ENCODE peak calls at places on chromosomes 12 and 14, in nine cellular contexts. G is IMR-90, T is prostate gland, C is kidney epithelial cell, P is skeletal muscle cell, F is lower lobe of right lung, A is upper lobe of right lung, Y is tibial artery, K is fibroblast of lung. L is an unnamed sample.
A peak's percentile ranks its signal among the peaks of the same experiment; 100 is the strongest.

GRCh38 chr14:84071061-84071460 is 1458.9 kb upstream of the FLRT2 start:
- DNase-seq in G (no peak), T (no peak), C (no peak), P (no peak), F (no peak), A (no peak), Y (no peak), K (no peak), L (no peak)

GRCh38 chr12:117097159-117097558 is 2.1 kb downstream of the TESC start:
- DNase-seq in G (no peak), T (no peak), C (no peak), P (no peak), F (peak; percentile 9), A (peak; percentile 32), Y (no peak), K (no peak), L (no peak)

GRCh38 chr12:93772003-93772402 is 94.8 kb downstream of the CRADD start:
- DNase-seq in G (no peak), T (no peak), C (no peak), P (no peak), F (no peak), A (no peak), Y (no peak), K (no peak), L (no peak)

GRCh38 chr12:118119449-118119879 is 15.7 kb upstream of the VSIG10 start:
- DNase-seq in G (no peak), T (no peak), C (no peak), P (no peak), F (no peak), A (no peak), Y (no peak), K (no peak), L (no peak)

GRCh38 chr12:123041042-123041531 is 60.6 kb downstream of the ARL6IP4 start:
- DNase-seq in G (no peak), T (no peak), C (no peak), P (no peak), F (no peak), A (no peak), Y (no peak), K (no peak), L (no peak)

GRCh38 chr14:75318353-75318752 is 39.7 kb downstream of the FOS start:
- DNase-seq in G (no peak), T (no peak), C (no peak), P (no peak), F (no peak), A (no peak), Y (no peak), K (no peak), L (no peak)

GRCh38 chr12:79555006-79555925 is 135.5 kb downstream of the PAWR start:
- DNase-seq in G (peak; percentile 79), T (no peak), C (peak; percentile 65), P (peak; percentile 36), F (no peak), A (no peak), Y (no peak), K (peak; percentile 84), L (no peak)

GRCh38 chr12:49585477-49586445 is 17.8 kb upstream of the MCRS1 start:
- DNase-seq in G (no peak), T (no peak), C (no peak), P (no peak), F (no peak), A (no peak), Y (no peak), K (no peak), L (no peak)

GRCh38 chr12:32603858-32604257 is 75.2 kb upstream of the DNM1L start:
- DNase-seq in G (peak; percentile 51), T (no peak), C (no peak), P (peak; percentile 21), F (no peak), A (no peak), Y (no peak), K (peak; percentile 62), L (no peak)

GRCh38 chr14:103597623-103598372 is 31.2 kb upstream of the KLC1 start:
- DNase-seq in G (peak; percentile 95), T (no peak), C (peak; percentile 78), P (peak; percentile 67), F (no peak), A (no peak), Y (no peak), K (peak; percentile 88), L (no peak)

GRCh38 chr14:88516742-88517418 is 37.9 kb downstream of the PTPN21 start:
- DNase-seq in G (no peak), T (no peak), C (no peak), P (no peak), F (no peak), A (no peak), Y (no peak), K (no peak), L (no peak)

GRCh38 chr12:118979763-118980406 is 1.5 kb upstream of the SRRM4 start:
- DNase-seq in G (peak; percentile 24), T (peak; percentile 16), C (no peak), P (no peak), F (peak; percentile 49), A (peak; percentile 63), Y (no peak), K (peak; percentile 40), L (no peak)

GRCh38 chr14:92297818-92298595 is 25.0 kb upstream of the SLC24A4 start:
- DNase-seq in G (no peak), T (no peak), C (no peak), P (no peak), F (no peak), A (no peak), Y (no peak), K (no peak), L (no peak)

GRCh38 chr14:22565391-22565945 is 23.6 kb downstream of the DAD1 start:
- DNase-seq in G (no peak), T (no peak), C (no peak), P (no peak), F (no peak), A (no peak), Y (no peak), K (no peak), L (no peak)

GRCh38 chr12:13204428-13204827 is 7.9 kb downstream of the EMP1 start:
- DNase-seq in G (peak; percentile 93), T (no peak), C (no peak), P (no peak), F (no peak), A (no peak), Y (no peak), K (peak; percentile 90), L (no peak)

GRCh38 chr12:62698701-62699101 is 232.1 kb downstream of the MON2 start:
- DNase-seq in G (peak; percentile 73), T (no peak), C (no peak), P (no peak), F (no peak), A (no peak), Y (no peak), K (peak; percentile 54), L (no peak)

GRCh38 chr12:62655524-62656160 is 189.0 kb downstream of the MON2 start:
- DNase-seq in G (no peak), T (no peak), C (no peak), P (no peak), F (no peak), A (no peak), Y (no peak), K (no peak), L (no peak)

GRCh38 chr12:109033239-109034196 is 12.7 kb upstream of the SVOP start:
- DNase-seq in G (no peak), T (no peak), C (no peak), P (no peak), F (no peak), A (no peak), Y (no peak), K (no peak), L (no peak)

GRCh38 chr14:48575772-48576171 is 900.4 kb upstream of the MDGA2 start:
- DNase-seq in G (no peak), T (no peak), C (no peak), P (no peak), F (no peak), A (no peak), Y (no peak), K (no peak), L (no peak)

GRCh38 chr12:88638956-88639355 is 58.7 kb upstream of the KITLG start:
- DNase-seq in G (peak; percentile 50), T (no peak), C (no peak), P (peak; percentile 34), F (no peak), A (no peak), Y (no peak), K (peak; percentile 69), L (no peak)

GRCh38 chr14:32074887-32075572 is 2.1 kb upstream of the ARHGAP5 start:
- DNase-seq in G (peak; percentile 1), T (no peak), C (no peak), P (no peak), F (no peak), A (no peak), Y (no peak), K (no peak), L (no peak)
- H3K4me3 ChIP-seq in G (no peak overlapping the region), T (no peak overlapping the region), C (peak overlapping the region; percentile 67), P (peak overlapping the region; percentile 72), F (peak overlapping the region; percentile 89), A (peak overlapping the region; percentile 84), Y (peak overlapping the region; percentile 99), K (peak overlapping the region; percentile 92), L (no peak overlapping the region)

DNA sequence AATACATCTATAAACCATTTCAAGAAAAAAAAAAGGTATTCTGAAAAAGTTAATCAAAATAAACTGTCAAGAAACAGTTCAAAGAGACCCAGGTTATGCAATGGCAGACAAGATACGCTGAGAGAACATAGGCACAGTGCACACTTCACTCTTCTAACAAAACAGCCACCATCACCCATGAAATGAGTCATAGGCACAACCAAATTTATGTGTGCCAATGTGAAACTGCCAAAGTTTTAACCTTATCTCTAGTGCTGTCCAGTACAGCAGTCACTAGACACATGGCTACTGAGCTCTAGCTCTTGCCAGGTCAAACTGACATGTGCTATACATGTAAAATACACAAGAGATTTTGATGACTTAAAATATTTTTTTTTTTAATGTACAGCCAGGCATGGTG is 1.4 kb downstream of the CEP128 start:
- DNase-seq in G (no peak), T (no peak), C (no peak), P (no peak), F (no peak), A (no peak), Y (no peak), K (no peak), L (no peak)
- H3K4me3 ChIP-seq in G (no peak overlapping the region), T (no peak overlapping the region), C (no peak overlapping the region), P (no peak overlapping the region), F (no peak overlapping the region), A (no peak overlapping the region), Y (no peak overlapping the region), K (no peak overlapping the region), L (no peak overlapping the region)

DNA sequence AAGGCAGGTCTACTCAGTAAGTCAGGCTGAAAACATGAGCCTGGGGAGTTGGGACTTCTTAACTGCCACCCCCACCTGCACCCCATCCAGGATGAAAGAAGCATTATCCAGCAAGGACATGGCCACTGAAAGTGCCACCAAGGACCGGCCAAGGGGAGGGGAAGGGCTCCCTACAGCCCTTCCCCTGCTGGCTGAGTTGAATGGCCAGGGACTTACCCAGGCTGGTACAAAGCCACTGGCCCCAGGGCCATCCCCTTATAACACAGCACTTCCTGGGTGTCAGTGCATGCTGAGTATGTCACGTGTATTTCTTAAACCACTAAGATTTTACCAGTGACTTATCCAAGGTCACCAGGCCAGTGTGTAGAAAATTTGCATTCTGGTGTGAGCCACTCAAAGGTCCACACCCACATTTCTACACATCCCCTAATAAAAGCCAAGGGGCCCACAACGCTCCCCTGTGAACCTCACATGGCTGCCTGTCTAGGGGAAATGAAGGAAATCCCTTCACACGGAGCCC is 29.3 kb upstream of the ZFP36L1 start:
- DNase-seq in G (no peak), T (no peak), C (no peak), P (no peak), F (no peak), A (no peak), Y (no peak), K (no peak), L (no peak)
- H3K4me3 ChIP-seq in G (no peak overlapping the region), T (no peak overlapping the region), C (no peak overlapping the region), P (no peak overlapping the region), F (no peak overlapping the region), A (no peak overlapping the region), Y (no peak overlapping the region), K (no peak overlapping the region), L (no peak overlapping the region)

GRCh38 chr12:24039113-24039525 is 89.6 kb upstream of the SOX5 start:
- DNase-seq in G (peak; percentile 97), T (no peak), C (peak; percentile 39), P (peak; percentile 85), F (no peak), A (no peak), Y (no peak), K (peak; percentile 93), L (no peak)
- H3K4me3 ChIP-seq in G (no peak overlapping the region), T (no peak overlapping the region), C (no peak overlapping the region), P (no peak overlapping the region), F (no peak overlapping the region), A (no peak overlapping the region), Y (no peak overlapping the region), K (no peak overlapping the region), L (no peak overlapping the region)